ENCODE peak calls at places on chromosomes 3 and 15, in ten cellular contexts. G is activated T-helper 1 cell treated with anti-CD3 and anti-CD28 coated beads, Interleukin-12 subunit alpha, Interleukin-12 subunit beta, Interleukin-2, Interleukin-4 antibody, amounts not matched to agents 30 ng/mL and 10 ng/mL and 1 ng/mL, durations not matched to agents 14 hours and 24 hours and 36 hours; F is stomach; B is NB4; E is activated gamma-delta T cell treated with anti-CD3 and anti-CD28 coated beads, Interleukin-2, amount 50 U/mL, for 16 hours; C is GM12864; Q is testis; P is left cardiac atrium; K is amniotic epithelial cell; M is HFF-Myc. T is an unnamed sample.

GRCh38 chr3:49028673-49029562 is at the start of gene IMPDH2:
- DNase-seq in G (peak; percentile 92), F (peak; percentile 96), B (peak; percentile 92), E (peak; percentile 85), C (peak; percentile 76), Q (peak; percentile 95), P (peak; percentile 95), K (peak; percentile 80), M (peak; percentile 71), T (peak; percentile 95)

GRCh38 chr3:150370129-150370602 is 37.9 kb upstream of the TSC22D2 start:
- DNase-seq in G (no peak), F (no peak), B (no peak), E (no peak), C (no peak), Q (peak; percentile 60), P (peak; percentile 61), K (peak; percentile 93), M (peak; percentile 95), T (no peak)

GRCh38 chr15:90020041-90020735 is 19.1 kb downstream of the ZNF710 start:
- DNase-seq in G (no peak), F (no peak), B (peak; percentile 30), E (no peak), C (no peak), Q (no peak), P (no peak), K (no peak), M (no peak), T (peak; percentile 51)

GRCh38 chr3:146222204-146223046 is 28.5 kb downstream of the PLSCR4 start:
- DNase-seq in G (no peak), F (no peak), B (no peak), E (no peak), C (no peak), Q (no peak), P (no peak), K (peak; percentile 55), M (no peak), T (peak; percentile 59)

GRCh38 chr15:26095710-26096330 is 232.7 kb upstream of the ATP10A start:
- DNase-seq in G (no peak), F (no peak), B (no peak), E (no peak), C (no peak), Q (no peak), P (no peak), K (no peak), M (no peak), T (no peak)

GRCh38 chr3:78846688-78847087 is 921.1 kb downstream of the ROBO1 start:
- DNase-seq in G (no peak), F (no peak), B (no peak), E (no peak), C (no peak), Q (no peak), P (no peak), K (peak; percentile 72), M (peak; percentile 60), T (no peak)

GRCh38 chr15:68383161-68384074 is 48.5 kb downstream of the ITGA11 start:
- DNase-seq in G (peak; percentile 25), F (peak; percentile 26), B (peak; percentile 66), E (peak; percentile 19), C (peak; percentile 49), Q (peak; percentile 56), P (no peak), K (peak; percentile 58), M (peak; percentile 49), T (peak; percentile 43)

GRCh38 chr15:63061971-63062370 is 19.4 kb downstream of the TPM1 start:
- DNase-seq in G (no peak), F (no peak), B (no peak), E (no peak), C (no peak), Q (no peak), P (no peak), K (no peak), M (no peak), T (no peak)

GRCh38 chr3:127374626-127375010 is 86.8 kb upstream of the PRR20G start:
- DNase-seq in G (no peak), F (no peak), B (no peak), E (no peak), C (no peak), Q (no peak), P (no peak), K (no peak), M (no peak), T (no peak)

GRCh38 chr3:189630667-189631372 is 369 bp upstream of the TP63 start:
- DNase-seq in G (no peak), F (no peak), B (no peak), E (no peak), C (no peak), Q (no peak), P (no peak), K (no peak), M (no peak), T (no peak)

GRCh38 chr3:88408935-88409334 is 259.2 kb downstream of the C3orf38 start:
- DNase-seq in G (no peak), F (no peak), B (no peak), E (no peak), C (no peak), Q (no peak), P (no peak), K (no peak), M (no peak), T (no peak)

GRCh38 chr3:64422192-64422591 is 196.9 kb upstream of the PRICKLE2 start:
- DNase-seq in G (no peak), F (no peak), B (no peak), E (no peak), C (no peak), Q (no peak), P (no peak), K (no peak), M (no peak), T (no peak)